ENCODE peak calls at places on chromosomes 11 and 22, in nine cellular contexts. T, Y, R, U, S, L, W, X and N are unnamed samples. For H3K9me3 and H3K4me1, the result is how much of the 10 kb centered on the place peaks cover.

GRCh38 chr11:73393479-73394415 is 17.5 kb downstream of the RELT start:
- DNase-seq in Y (peak), L (peak), W (peak), X (peak), R (peak), U (peak), S (peak), T (peak), N (peak)

GRCh38 chr22:41563051-41563711 is 2.4 kb downstream of the CSDC2 start:
- DNase-seq in Y (no peak), R (no peak), T (peak), S (no peak), X (peak), L (peak), W (no peak), U (no peak), N (peak)

GRCh38 chr11:43779306-43779705 is 98.8 kb downstream of the HSD17B12 start:
- DNase-seq in T (no peak), X (no peak), R (no peak), Y (no peak), W (no peak), L (peak), U (no peak), S (no peak), N (no peak)

GRCh38 chr11:100338144-100338840 is 348.8 kb upstream of the ARHGAP42 start:
- DNase-seq in S (no peak), X (no peak), T (no peak), R (no peak), L (no peak), U (no peak), W (no peak), Y (no peak), N (no peak)

GRCh38 chr11:29448246-29448877 is 568.5 kb downstream of the KCNA4 start:
- DNase-seq in L (peak), T (peak), X (no peak), U (no peak), Y (no peak), R (peak), W (no peak), S (peak), N (no peak)

GRCh38 chr22:32144875-32145274 is 14.2 kb downstream of the C22orf42 start:
- DNase-seq in Y (no peak), R (no peak), L (no peak), S (no peak), X (no peak), T (no peak), W (no peak), U (no peak), N (no peak)

GRCh38 chr11:121524233-121524631 is 71.5 kb upstream of the SORL1-AS1 start:
- DNase-seq in T (no peak), Y (no peak), W (no peak), S (no peak), U (no peak), L (no peak), X (no peak), R (no peak), N (no peak)

GRCh38 chr11:128061321-128061871 is 526.0 kb downstream of the ETS1 start:
- DNase-seq in S (no peak), Y (peak), T (no peak), W (no peak), L (peak), U (no peak), R (no peak), X (no peak), N (no peak)

GRCh38 chr22:29478326-29479276 is 1.4 kb upstream of the NEFH start:
- DNase-seq in X (no peak), L (no peak), T (no peak), W (peak), U (no peak), R (peak), Y (no peak), S (peak), N (no peak)

GRCh38 chr11:2207212-2207611 is 35.6 kb upstream of the TH start:
- DNase-seq in R (no peak), S (no peak), X (peak), U (peak), L (no peak), T (no peak), W (no peak), Y (no peak), N (peak)

GRCh38 chr22:39814899-39815298 is 78.7 kb downstream of the ENTHD1 start:
- DNase-seq in U (no peak), R (no peak), X (no peak), Y (no peak), L (peak), S (no peak), W (no peak), T (peak), N (no peak)

GRCh38 chr11:765025-765801 is 12.1 kb downstream of the GATD1 start:
- DNase-seq in Y (no peak), T (peak), L (peak), W (peak), S (no peak), X (no peak), R (peak), U (no peak), N (peak)

GRCh38 chr11:1946812-1947480 is at the start of gene MRPL23:
- DNase-seq in W (no peak), L (no peak), R (no peak), X (peak), Y (no peak), U (peak), S (no peak), T (no peak), N (peak)

GRCh38 chr11:5291207-5291838 is 10.4 kb downstream of the OR51B4 start:
- DNase-seq in L (peak), Y (no peak), W (no peak), X (no peak), S (no peak), T (peak), R (peak), U (no peak), N (no peak)

GRCh38 chr11:11334607-11335006 is 18.4 kb downstream of the CSNK2A3 start:
- DNase-seq in Y (no peak), L (no peak), W (no peak), X (no peak), T (no peak), R (no peak), S (no peak), U (no peak), N (no peak)

GRCh38 chr11:15757299-15757698 is 599.0 kb downstream of the SOX6 start:
- DNase-seq in S (no peak), Y (no peak), L (no peak), T (no peak), W (no peak), X (no peak), R (no peak), U (no peak), N (no peak)

GRCh38 chr11:9922806-9923205 is 258.9 kb downstream of the SWAP70 start:
- DNase-seq in Y (peak), T (no peak), U (no peak), R (peak), S (no peak), L (peak), X (no peak), W (no peak), N (no peak)

GRCh38 chr11:58395581-58395980 is 11.1 kb downstream of the OR5B3 start:
- DNase-seq in Y (no peak), W (no peak), U (no peak), X (no peak), S (no peak), L (peak), R (no peak), T (peak), N (no peak)

GRCh38 chr11:11661356-11662040 is 39.7 kb upstream of the GALNT18 start:
- DNase-seq in R (no peak), Y (no peak), T (no peak), L (no peak), S (no peak), X (no peak), U (no peak), W (no peak), N (no peak)

GRCh38 chr11:1829039-1829820 is 5.6 kb upstream of the SYT8 start:
- DNase-seq in R (no peak), U (no peak), S (no peak), Y (peak), W (no peak), X (no peak), L (peak), T (peak), N (no peak)

GRCh38 chr11:115784796-115785521 is 280.7 kb upstream of the CADM1 start:
- DNase-seq in U (peak), S (no peak), X (no peak), R (no peak), T (no peak), Y (no peak), L (peak), W (peak), N (no peak)

GRCh38 chr11:199782-200181 is 6.9 kb downstream of the SCGB1C1 start:
- DNase-seq in Y (no peak), S (no peak), X (no peak), R (no peak), T (no peak), W (no peak), U (peak), L (no peak), N (no peak)

GRCh38 chr22:47105085-47105484 is 342.6 kb downstream of the TBC1D22A start:
- DNase-seq in R (no peak), W (no peak), U (no peak), L (no peak), X (no peak), T (no peak), Y (no peak), S (no peak), N (no peak)

GRCh38 chr11:16669799-16670415 is 68.5 kb upstream of the C11orf58 start:
- DNase-seq in U (no peak), R (peak), Y (no peak), W (no peak), S (no peak), L (peak), X (no peak), T (peak), N (no peak)

GRCh38 chr11:119432484-119433368 is 9.8 kb upstream of the THY1 start:
- DNase-seq in R (peak), X (peak), L (peak), Y (no peak), S (no peak), T (peak), W (no peak), U (no peak), N (no peak)

GRCh38 chr22:36206255-36206654 is 4.6 kb upstream of the APOL4 start:
- DNase-seq in X (no peak), L (no peak), W (no peak), S (no peak), U (no peak), Y (no peak), R (no peak), T (no peak), N (no peak)

GRCh38 chr11:60905047-60905446 is 1.3 kb downstream of the PRPF19 start:
- DNase-seq in L (no peak), X (no peak), T (peak), R (no peak), W (no peak), U (no peak), S (no peak), Y (no peak), N (no peak)

GRCh38 chr11:12005476-12005875 is 3.0 kb downstream of the DKK3 start:
- DNase-seq in R (no peak), S (no peak), U (no peak), X (no peak), T (peak), L (peak), W (no peak), Y (no peak), N (no peak)

GRCh38 chr11:128701086-128701485 is 7.2 kb downstream of the FLI1 start:
- DNase-seq in R (peak), T (no peak), Y (no peak), W (no peak), X (no peak), L (peak), S (no peak), U (no peak), N (no peak)

GRCh38 chr11:14237333-14237988 is 121.5 kb downstream of the RRAS2 start:
- DNase-seq in X (no peak), T (no peak), W (no peak), L (no peak), S (no peak), R (no peak), Y (no peak), U (no peak), N (no peak)

GRCh38 chr22:46336119-46337078 is 885 bp downstream of the TRMU start:
- DNase-seq in U (no peak), R (peak), Y (no peak), W (no peak), T (peak), L (peak), X (no peak), S (peak), N (no peak)

GRCh38 chr11:60924110-60924905 is at the start of gene TMEM132A:
- DNase-seq in R (peak), L (peak), T (peak), U (peak), X (peak), W (peak), Y (peak), S (peak), N (no peak)

GRCh38 chr11:124800226-124800929 is at the start of gene MSANTD2:
- DNase-seq in U (peak), X (peak), Y (peak), L (peak), S (peak), R (peak), W (peak), T (peak), N (peak)

GRCh38 chr11:100639140-100639539 is 47.9 kb upstream of the ARHGAP42 start:
- DNase-seq in Y (peak), T (no peak), L (peak), W (no peak), X (no peak), R (no peak), S (no peak), U (no peak), N (no peak)

GRCh38 chr11:44977493-44977984 is 26.9 kb upstream of the TP53I11 start:
- DNase-seq in Y (peak), W (no peak), U (no peak), R (peak), L (peak), X (no peak), T (peak), S (no peak), N (no peak)

GRCh38 chr22:32016081-32016480 is 27.0 kb upstream of the SLC5A1 start:
- DNase-seq in U (no peak), S (no peak), X (no peak), L (no peak), R (no peak), T (no peak), Y (no peak), W (no peak), N (no peak)

GRCh38 chr11:2686360-2687222 is 13.2 kb downstream of the KCNQ1OT1 start:
- DNase-seq in Y (no peak), T (no peak), S (no peak), R (no peak), X (no peak), W (no peak), U (no peak), L (no peak), N (peak)

GRCh38 chr11:102419181-102419580 is 33.4 kb downstream of the TMEM123 start:
- DNase-seq in W (no peak), Y (no peak), R (no peak), X (no peak), T (no peak), S (no peak), U (no peak), L (no peak), N (no peak)

GRCh38 chr11:70538641-70539359 is 140.5 kb downstream of the CTTN start:
- DNase-seq in W (no peak), S (no peak), U (no peak), Y (no peak), L (no peak), R (no peak), T (no peak), X (no peak), N (no peak)

GRCh38 chr11:70541176-70541575 is 142.8 kb downstream of the CTTN start:
- DNase-seq in X (no peak), U (no peak), L (no peak), W (no peak), T (no peak), S (no peak), Y (no peak), R (no peak), N (no peak)

GRCh38 chr11:70537576-70538571 is 139.5 kb downstream of the CTTN start:
- DNase-seq in T (no peak), U (no peak), X (no peak), R (no peak), W (no peak), L (no peak), S (no peak), Y (no peak), N (no peak)

GRCh38 chr11:70540196-70540595 is 141.9 kb downstream of the CTTN start:
- DNase-seq in S (no peak), U (no peak), X (no peak), L (no peak), R (no peak), T (no peak), Y (no peak), W (no peak), N (peak)

DNA sequence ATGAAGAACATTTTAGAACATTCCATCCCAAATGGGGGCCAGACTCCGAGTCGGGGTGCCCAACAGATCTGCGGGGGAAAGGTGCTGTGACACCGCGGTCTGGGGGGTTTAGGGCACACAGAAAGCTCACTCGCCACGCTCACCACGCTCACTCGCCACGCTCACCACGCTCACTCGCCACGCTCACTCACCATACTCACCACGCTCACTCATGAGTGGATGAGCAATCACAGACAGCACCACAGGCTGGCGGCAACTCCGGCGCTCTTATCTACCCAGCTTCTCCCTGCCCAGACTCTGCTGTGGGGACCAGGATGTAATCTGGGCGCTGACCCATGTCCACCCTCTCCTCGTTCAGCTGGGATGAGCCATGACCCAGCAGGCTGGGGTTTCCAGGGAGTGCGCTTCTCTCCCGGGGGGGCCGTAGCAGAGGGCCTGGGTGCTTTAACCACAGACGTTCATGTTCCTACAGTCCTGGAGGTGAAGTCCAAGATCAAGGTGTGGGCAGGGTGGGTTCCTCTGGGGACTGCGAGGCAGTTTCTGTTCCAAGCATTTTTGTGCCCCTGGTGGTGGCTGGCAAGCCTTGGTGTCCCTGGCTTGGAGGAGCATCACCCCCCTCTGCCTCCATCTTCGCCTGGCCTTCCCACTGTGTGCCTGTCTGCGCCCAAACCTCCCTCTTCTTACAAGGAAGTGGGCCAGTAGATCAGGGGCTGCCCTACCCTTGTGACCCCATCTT is 141.2 kb downstream of the CTTN start:
- DNase-seq in L (no peak), U (no peak), R (no peak), X (no peak), W (no peak), T (no peak), S (no peak), Y (no peak), N (no peak)
- H3K9me3 ChIP-seq in L (under half), U (under half), R (under half), X (under half), W (under half), T (under half), S (under half), Y (under half), N (under half)

GRCh38 chr11:64851831-64852337 is 7.4 kb upstream of the CDC42BPG start:
- DNase-seq in T (no peak), L (no peak), S (no peak), Y (no peak), R (no peak), W (no peak), X (no peak), U (no peak), N (no peak)

GRCh38 chr11:64850979-64851567 is 6.6 kb upstream of the CDC42BPG start:
- DNase-seq in S (no peak), X (no peak), Y (no peak), T (no peak), W (no peak), U (no peak), L (no peak), R (no peak), N (no peak)

GRCh38 chr11:64848214-64848778 is 3.8 kb upstream of the CDC42BPG start:
- DNase-seq in W (no peak), Y (no peak), U (no peak), R (no peak), X (no peak), L (no peak), S (no peak), T (no peak), N (no peak)

GRCh38 chr11:64848779-64849599 is 4.5 kb upstream of the CDC42BPG start:
- DNase-seq in L (no peak), S (no peak), T (peak), X (no peak), Y (no peak), R (no peak), U (no peak), W (no peak), N (no peak)

DNA sequence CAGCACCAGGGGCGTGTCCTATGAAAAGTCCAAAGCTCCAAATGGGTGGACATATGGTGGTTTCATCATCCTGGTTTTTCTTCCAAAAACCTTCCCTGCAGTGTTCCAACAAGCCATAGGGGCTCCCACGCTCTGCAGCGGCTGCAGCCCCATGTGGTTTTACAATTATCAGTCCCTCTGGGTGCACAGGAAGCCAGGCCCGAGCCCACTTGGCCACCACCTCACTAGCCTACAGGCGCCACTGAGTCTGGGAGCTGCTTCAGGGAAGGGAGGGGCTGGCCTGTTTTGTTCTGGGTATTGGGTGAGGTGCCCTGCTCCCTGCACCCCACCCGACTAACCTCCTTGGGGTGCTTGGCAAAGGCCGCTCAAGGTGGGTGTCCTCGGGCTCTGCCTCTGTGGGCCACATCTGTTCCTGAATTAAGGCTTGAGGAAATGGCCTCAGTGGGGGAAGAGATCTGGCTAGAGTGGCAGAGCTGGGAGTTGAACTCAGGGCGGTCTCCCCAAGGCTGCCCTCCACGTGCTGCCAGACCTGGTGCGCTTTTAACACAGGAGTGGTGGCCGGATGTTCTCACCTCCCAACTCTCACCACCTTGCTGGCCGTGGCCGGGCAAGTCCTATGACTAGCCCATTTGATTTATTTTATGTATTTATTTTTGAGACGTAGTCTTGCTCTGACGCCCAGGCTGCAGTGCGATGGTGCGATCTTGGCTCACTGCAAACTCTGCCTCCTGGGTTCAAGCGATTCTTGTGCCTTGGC is 5.3 kb upstream of the CDC42BPG start:
- DNase-seq in L (no peak), W (peak), U (peak), T (no peak), R (no peak), X (no peak), S (no peak), Y (no peak), N (no peak)
- H3K4me1 ChIP-seq in L (under half), W (under half), U (half or more), T (under half), R (under half), X (under half), S (under half), Y (under half), N (under half)

DNA sequence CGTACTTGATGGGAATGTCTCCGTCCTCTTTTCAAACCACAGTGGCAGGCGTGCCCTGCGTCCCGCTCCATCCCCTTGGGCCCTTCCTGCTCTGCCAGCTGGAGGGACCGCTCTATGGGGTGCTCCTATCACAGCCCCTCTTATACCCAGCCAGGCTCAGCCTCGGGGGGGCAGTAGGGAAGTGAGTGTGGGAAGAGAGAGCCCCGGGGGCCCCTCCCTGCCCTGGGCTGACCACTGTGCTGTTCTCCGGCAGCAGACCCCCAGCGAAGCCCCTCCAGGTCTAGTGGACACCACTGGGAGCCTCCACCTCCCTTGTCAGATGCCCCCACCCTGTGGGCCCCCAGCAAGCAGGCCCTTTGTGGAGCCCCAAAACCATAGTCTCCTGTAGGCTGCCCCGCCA is 572.5 kb downstream of the BRD1 start:
- DNase-seq in U (no peak), S (no peak), R (no peak), T (no peak), L (no peak), X (peak), W (no peak), Y (no peak), N (peak)
- H3K9me3 ChIP-seq in U (under half), S (under half), R (under half), T (under half), L (under half), X (under half), W (under half), Y (under half), N (under half)

GRCh38 chr22:20131593-20131855 is at the start of gene ZDHHC8:
- DNase-seq in W (no peak), U (peak), T (no peak), R (peak), S (no peak), L (peak), X (no peak), Y (no peak), N (no peak)
- H3K4me1 ChIP-seq in W (under half), U (under half), T (under half), R (under half), S (under half), L (under half), X (under half), Y (under half), N (under half)